ENCODE peak calls at places on chromosome 13, in ten cellular contexts. A is retinal pigment epithelial cell, B is aorta, J is ovary, Z is astrocyte of the cerebellum, O is cardiac fibroblast, K is fibroblast of mammary gland, X is tibial artery, Y is astrocyte, U is lower lobe of right lung. W is an unnamed sample.

GRCh38 chr13:79837741-79838450 is 356.9 kb downstream of the NDFIP2 start:
- DNase-seq in A (peak; percentile 35), B (no peak), J (no peak), Z (no peak), O (peak; percentile 16), K (peak; percentile 30), X (no peak), Y (peak; percentile 81), U (no peak), W (no peak)

GRCh38 chr13:91236182-91236581 is 111.3 kb upstream of the MIR17HG start:
- DNase-seq in A (no peak), B (no peak), J (no peak), Z (no peak), O (no peak), K (no peak), X (no peak), Y (no peak), U (no peak), W (no peak)

GRCh38 chr13:45086484-45086883 is 33.8 kb upstream of the GTF2F2 start:
- DNase-seq in A (no peak), B (no peak), J (no peak), Z (no peak), O (peak; percentile 53), K (peak; percentile 90), X (no peak), Y (peak; percentile 71), U (no peak), W (no peak)

GRCh38 chr13:77896536-77896935 is 22.1 kb downstream of the EDNRB start:
- DNase-seq in A (no peak), B (no peak), J (peak; percentile 24), Z (no peak), O (peak; percentile 93), K (peak; percentile 99), X (no peak), Y (peak; percentile 14), U (no peak), W (no peak)

GRCh38 chr13:36822786-36823185 is 3.8 kb downstream of the RFXAP start:
- DNase-seq in A (no peak), B (no peak), J (no peak), Z (no peak), O (peak; percentile 19), K (peak; percentile 34), X (no peak), Y (peak; percentile 26), U (no peak), W (no peak)

GRCh38 chr13:21014666-21015170 is 46.7 kb downstream of the LATS2 start:
- DNase-seq in A (peak; percentile 52), B (peak; percentile 74), J (peak; percentile 56), Z (peak; percentile 57), O (peak; percentile 85), K (peak; percentile 92), X (peak; percentile 84), Y (peak; percentile 86), U (no peak), W (no peak)

GRCh38 chr13:88086577-88086976 is 415.4 kb downstream of the SLITRK5 start:
- DNase-seq in A (no peak), B (no peak), J (no peak), Z (no peak), O (no peak), K (peak; percentile 25), X (no peak), Y (peak; percentile 36), U (no peak), W (no peak)

GRCh38 chr13:21054313-21054712 is 7.1 kb downstream of the LATS2 start:
- DNase-seq in A (no peak), B (no peak), J (no peak), Z (no peak), O (no peak), K (no peak), X (no peak), Y (no peak), U (no peak), W (no peak)

GRCh38 chr13:51937320-51938290 is 73.6 kb downstream of the ATP7B start:
- DNase-seq in A (no peak), B (no peak), J (no peak), Z (no peak), O (no peak), K (no peak), X (no peak), Y (no peak), U (no peak), W (no peak)

DNA sequence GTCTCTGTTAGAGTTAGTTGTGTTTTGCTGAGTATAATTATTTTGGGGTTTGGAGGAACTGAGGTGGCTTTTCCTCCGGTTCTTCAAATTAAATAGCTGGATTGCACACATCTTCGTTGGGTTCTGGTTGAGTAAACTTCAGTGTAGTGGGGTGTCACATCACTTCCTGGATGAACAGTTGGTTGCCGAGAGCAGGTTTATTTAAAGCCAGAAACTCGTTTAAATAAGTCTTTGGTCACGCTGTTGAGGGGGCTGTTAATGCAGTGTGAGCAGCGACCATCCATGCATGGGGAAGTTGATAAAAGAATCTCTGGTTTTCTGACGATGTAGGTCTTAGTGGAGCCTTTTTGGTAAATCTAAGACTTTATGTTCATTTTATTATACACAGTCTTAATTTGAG is 351.2 kb upstream of the ARGLU1 start:
- DNase-seq in A (no peak), B (no peak), J (no peak), Z (no peak), O (no peak), K (no peak), X (no peak), Y (no peak), U (no peak), W (peak; percentile 1)
- H3K4me3 ChIP-seq in A (no peak overlapping the region), B (no peak overlapping the region), J (no peak overlapping the region), Z (no peak overlapping the region), O (no peak overlapping the region), K (no peak overlapping the region), X (peak overlapping the region; percentile 15), Y (peak overlapping the region; percentile 45), U (peak overlapping the region; percentile 63), W (peak overlapping the region; percentile 28)

GRCh38 chr13:30798776-30799625 is 63.7 kb downstream of the ALOX5AP start:
- DNase-seq in A (no peak), B (no peak), J (peak; percentile 34), Z (no peak), O (no peak), K (no peak), X (no peak), Y (peak; percentile 77), U (no peak), W (no peak)

GRCh38 chr13:30797847-30798246 is 62.5 kb downstream of the ALOX5AP start:
- DNase-seq in A (no peak), B (no peak), J (no peak), Z (no peak), O (no peak), K (no peak), X (no peak), Y (no peak), U (no peak), W (no peak)

GRCh38 chr13:30796833-30797601 is 61.7 kb downstream of the ALOX5AP start:
- DNase-seq in A (no peak), B (no peak), J (no peak), Z (no peak), O (peak; percentile 18), K (no peak), X (no peak), Y (peak; percentile 78), U (no peak), W (no peak)

GRCh38 chr13:30800107-30800506 is 64.8 kb downstream of the ALOX5AP start:
- DNase-seq in A (no peak), B (no peak), J (no peak), Z (no peak), O (no peak), K (no peak), X (no peak), Y (no peak), U (no peak), W (no peak)

GRCh38 chr13:30796132-30796832 is 60.9 kb downstream of the ALOX5AP start:
- DNase-seq in A (no peak), B (no peak), J (no peak), Z (no peak), O (peak; percentile 62), K (peak; percentile 69), X (no peak), Y (peak; percentile 72), U (no peak), W (no peak)
- H3K4me3 ChIP-seq in A (no peak overlapping the region), B (no peak overlapping the region), J (no peak overlapping the region), Z (no peak overlapping the region), O (no peak overlapping the region), K (no peak overlapping the region), X (no peak overlapping the region), Y (peak overlapping the region; percentile 22), U (peak overlapping the region; percentile 6), W (peak overlapping the region; percentile 32)

DNA sequence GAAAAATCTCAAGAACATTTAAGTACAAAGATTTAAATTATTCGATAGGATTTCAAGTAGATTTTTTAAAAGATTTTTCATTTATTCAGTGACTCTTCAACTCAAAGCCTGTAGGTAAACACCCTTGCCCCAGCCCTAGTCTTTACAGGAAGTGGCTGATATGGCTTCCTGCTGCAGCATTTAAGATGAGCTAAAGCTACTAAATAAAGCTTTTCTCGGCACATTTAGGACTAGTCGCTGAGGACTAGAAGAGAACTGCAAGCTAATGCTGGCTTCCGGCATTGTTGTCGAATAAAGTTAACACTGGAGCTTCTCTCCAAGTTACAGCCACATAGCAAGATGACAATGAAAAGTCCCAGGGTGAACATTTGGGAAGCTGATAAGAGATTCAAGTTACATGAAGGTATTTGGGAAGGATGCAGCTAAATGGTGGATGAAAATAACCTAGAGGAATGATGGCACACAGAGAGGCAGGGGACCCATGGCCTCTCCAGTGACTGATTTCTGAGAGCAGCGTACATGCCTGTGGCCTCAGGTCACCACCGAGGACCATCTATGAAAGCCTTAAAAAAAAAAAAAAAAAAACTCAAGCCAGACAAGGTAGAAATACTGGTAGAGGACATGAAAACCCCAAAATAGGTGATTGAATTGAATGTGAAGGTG is 155.6 kb downstream of the DCT start:
- DNase-seq in A (no peak), B (no peak), J (no peak), Z (no peak), O (no peak), K (no peak), X (no peak), Y (no peak), U (no peak), W (no peak)
- H3K4me3 ChIP-seq in A (no peak overlapping the region), B (no peak overlapping the region), J (no peak overlapping the region), Z (no peak overlapping the region), O (no peak overlapping the region), K (no peak overlapping the region), X (no peak overlapping the region), Y (no peak overlapping the region), U (no peak overlapping the region), W (no peak overlapping the region)

GRCh38 chr13:33110386-33110712 is 94.1 kb downstream of the KL start:
- DNase-seq in A (no peak), B (no peak), J (no peak), Z (no peak), O (no peak), K (no peak), X (no peak), Y (no peak), U (no peak), W (no peak)

GRCh38 chr13:33109801-33110200 is 93.6 kb downstream of the KL start:
- DNase-seq in A (no peak), B (no peak), J (no peak), Z (no peak), O (no peak), K (peak; percentile 43), X (no peak), Y (no peak), U (no peak), W (no peak)

GRCh38 chr13:33108620-33109019 is 92.4 kb downstream of the KL start:
- DNase-seq in A (no peak), B (no peak), J (no peak), Z (no peak), O (peak; percentile 46), K (peak; percentile 42), X (no peak), Y (no peak), U (no peak), W (no peak)

GRCh38 chr13:33110713-33111413 is 94.6 kb downstream of the KL start:
- DNase-seq in A (no peak), B (peak; percentile 84), J (no peak), Z (no peak), O (no peak), K (peak; percentile 55), X (peak; percentile 87), Y (peak; percentile 72), U (peak; percentile 52), W (no peak)

GRCh38 chr13:33109319-33109718 is 93.1 kb downstream of the KL start:
- DNase-seq in A (no peak), B (no peak), J (no peak), Z (no peak), O (no peak), K (peak; percentile 66), X (no peak), Y (no peak), U (no peak), W (no peak)
- H3K4me3 ChIP-seq in A (no peak overlapping the region), B (no peak overlapping the region), J (no peak overlapping the region), Z (no peak overlapping the region), O (no peak overlapping the region), K (no peak overlapping the region), X (no peak overlapping the region), Y (no peak overlapping the region), U (no peak overlapping the region), W (no peak overlapping the region)